ENCODE peak calls at places on chromosomes 13 and 19, in four cellular contexts. H, Z, F and N are unnamed samples.

GRCh38 chr19:47110521-47111080 is 3.0 kb downstream of the ZC3H4 start:
- DNase-seq in H (peak), Z (no peak), F (peak), N (no peak)

GRCh38 chr19:7373862-7374261 is 25.1 kb downstream of the ARHGEF18 start:
- DNase-seq in H (no peak), F (no peak), Z (no peak), N (no peak)

GRCh38 chr19:46211201-46211881 is 18.2 kb upstream of the IGFL1 start:
- DNase-seq in F (no peak), H (no peak), Z (no peak), N (no peak)

GRCh38 chr19:3359850-3360493 is 6.4 kb upstream of the NFIC start:
- DNase-seq in F (no peak), H (no peak), Z (no peak), N (peak)

GRCh38 chr19:35899547-35900214 is 659 bp downstream of the NFKBID start:
- DNase-seq in Z (peak), F (peak), H (peak), N (peak)

GRCh38 chr13:60090579-60090978 is 73.1 kb downstream of the DIAPH3 start:
- DNase-seq in F (no peak), H (no peak), Z (no peak), N (no peak)

GRCh38 chr13:111847964-111848363 is 219.0 kb upstream of the SOX1 start:
- DNase-seq in F (no peak), Z (no peak), H (no peak), N (no peak)

GRCh38 chr13:48315981-48316380 is 12.4 kb downstream of the RB1 start:
- DNase-seq in F (no peak), H (no peak), Z (no peak), N (no peak)

GRCh38 chr13:43665388-43665787 is 121.4 kb downstream of the ENOX1 start:
- DNase-seq in H (no peak), F (no peak), Z (no peak), N (no peak)

GRCh38 chr19:38792250-38793111 is 3.5 kb downstream of the LGALS7B start:
- DNase-seq in Z (no peak), F (peak), H (no peak), N (peak)

GRCh38 chr19:12202250-12202649 is 39.4 kb downstream of the ZNF136 start:
- DNase-seq in H (no peak), Z (no peak), F (peak), N (no peak)

GRCh38 chr19:2428027-2428690 is 773 bp upstream of the TIMM13 start:
- DNase-seq in F (peak), H (no peak), Z (no peak), N (no peak)

GRCh38 chr19:49441210-49441959 is at the start of gene SLC17A7:
- DNase-seq in F (peak), Z (no peak), H (no peak), N (no peak)

GRCh38 chr19:42567567-42567966 is 27.2 kb downstream of the CEACAM8 start:
- DNase-seq in Z (no peak), H (no peak), F (no peak), N (no peak)

GRCh38 chr13:20960663-20961309 is 58.2 kb upstream of the XPO4 start:
- DNase-seq in F (no peak), H (no peak), Z (no peak), N (no peak)

GRCh38 chr19:391726-392374 is 17.1 kb downstream of the C2CD4C start:
- DNase-seq in H (no peak), Z (no peak), F (peak), N (no peak)

GRCh38 chr19:46678110-46678732 is 17.2 kb upstream of the DACT3 start:
- DNase-seq in H (no peak), Z (no peak), F (peak), N (no peak)

GRCh38 chr19:35779033-35779432 is 3.7 kb downstream of the ARHGAP33 start:
- DNase-seq in H (no peak), F (no peak), Z (no peak), N (no peak)

GRCh38 chr13:91722267-91722884 is 324.0 kb downstream of the GPC5 start:
- DNase-seq in F (no peak), Z (no peak), H (no peak), N (peak)

GRCh38 chr19:17719730-17720486 is 628 bp downstream of the MAP1S start:
- DNase-seq in F (no peak), Z (no peak), H (no peak), N (peak)

GRCh38 chr13:22278336-22278929 is 607.6 kb downstream of the FGF9 start:
- DNase-seq in Z (no peak), F (peak), H (peak), N (no peak)

GRCh38 chr13:20848944-20849343 is 53.6 kb downstream of the XPO4 start:
- DNase-seq in Z (no peak), F (no peak), H (no peak), N (no peak)

GRCh38 chr19:291561-292280 is 518 bp upstream of the PLPP2 start:
- DNase-seq in H (no peak), Z (no peak), F (no peak), N (peak)

GRCh38 chr13:60009300-60010248 is 154.2 kb downstream of the DIAPH3 start:
- DNase-seq in H (no peak), F (no peak), Z (no peak), N (no peak)

GRCh38 chr13:114112826-114113322 is 19.5 kb downstream of the RASA3 start:
- DNase-seq in Z (no peak), H (no peak), F (peak), N (no peak)

GRCh38 chr13:54841682-54842081 is 1813.1 kb downstream of the OLFM4 start:
- DNase-seq in F (no peak), Z (no peak), H (no peak), N (no peak)

GRCh38 chr19:4140237-4140711 is 13.2 kb upstream of the CREB3L3 start:
- DNase-seq in Z (no peak), H (no peak), F (no peak), N (peak)